ENCODE peak calls at places on chromosome 21, in four cellular contexts. G is Panc1, V is epithelial cell of esophagus, L is AG04450. F is an unnamed sample.
A peak's percentile ranks its signal among the peaks of the same experiment; 100 is the strongest.

GRCh38 chr21:46091631-46092025 is 6.3 kb upstream of the COL6A2 start:
- DNase-seq in G (no peak), V (no peak), L (no peak), F (no peak)

GRCh38 chr21:43311303-43311817 is 115.6 kb downstream of the SIK1 start:
- DNase-seq in G (no peak), V (peak; percentile 35), L (no peak), F (no peak)

GRCh38 chr21:45843426-45843825 is 138.1 kb upstream of the COL6A1 start:
- DNase-seq in G (no peak), V (no peak), L (no peak), F (no peak)

GRCh38 chr21:38669186-38669585 is 136.5 kb upstream of the ETS2 start:
- DNase-seq in G (no peak), V (peak; percentile 65), L (no peak), F (peak; percentile 48)

GRCh38 chr21:39444406-39445145 is 1.0 kb downstream of the LCA5L start:
- DNase-seq in G (no peak), V (peak; percentile 21), L (no peak), F (peak; percentile 13)

GRCh38 chr21:42118121-42118795 is 47.1 kb downstream of the UMODL1 start:
- DNase-seq in G (no peak), V (no peak), L (no peak), F (no peak)

GRCh38 chr21:46550511-46550941 is 54.4 kb downstream of the S100B start:
- DNase-seq in G (no peak), V (no peak), L (no peak), F (no peak)

GRCh38 chr21:43297989-43298388 is 128.9 kb downstream of the SIK1 start:
- DNase-seq in G (no peak), V (no peak), L (no peak), F (no peak)

GRCh38 chr21:40846566-40847411 is at the start of gene DSCAM:
- DNase-seq in G (no peak), V (peak; percentile 62), L (no peak), F (no peak)

GRCh38 chr21:45982256-45982757 is 737 bp downstream of the COL6A1 start:
- DNase-seq in G (no peak), V (no peak), L (no peak), F (no peak)

GRCh38 chr21:44940116-44940631 is 345 bp downstream of the SLX9 start:
- DNase-seq in G (no peak), V (no peak), L (no peak), F (no peak)

GRCh38 chr21:42645211-42646075 is 8.0 kb upstream of the PDE9A start:
- DNase-seq in G (no peak), V (no peak), L (no peak), F (no peak)

GRCh38 chr21:39660596-39660995 is 47.9 kb downstream of the B3GALT5 start:
- DNase-seq in G (no peak), V (peak; percentile 49), L (peak; percentile 73), F (peak; percentile 16)

GRCh38 chr21:38165466-38166213 is 91.2 kb upstream of the KCNJ15 start:
- DNase-seq in G (no peak), V (no peak), L (peak; percentile 16), F (no peak)

GRCh38 chr21:45124596-45124995 is 50.2 kb downstream of the ADARB1 start:
- DNase-seq in G (no peak), V (no peak), L (no peak), F (no peak)

GRCh38 chr21:42737969-42738590 is 84.7 kb downstream of the PDE9A start:
- DNase-seq in G (no peak), V (no peak), L (no peak), F (no peak)

GRCh38 chr21:42309753-42310213 is 5.4 kb downstream of the TFF3 start:
- DNase-seq in G (peak; percentile 12), V (peak; percentile 40), L (no peak), F (peak; percentile 48)

GRCh38 chr21:42222821-42223390 is 4.0 kb downstream of the ABCG1 start:
- DNase-seq in G (no peak), V (no peak), L (no peak), F (no peak)

GRCh38 chr21:41802684-41803083 is 35.8 kb upstream of the RIPK4 start:
- DNase-seq in G (no peak), V (no peak), L (no peak), F (no peak)

GRCh38 chr21:34509151-34509550 is 2.9 kb downstream of the KCNE1 start:
- DNase-seq in G (no peak), V (no peak), L (no peak), F (no peak)
- TF ChIP-seq CTCF in G (no peak), V (peak; percentile 22), L (peak; percentile 22), F (no peak)

DNA sequence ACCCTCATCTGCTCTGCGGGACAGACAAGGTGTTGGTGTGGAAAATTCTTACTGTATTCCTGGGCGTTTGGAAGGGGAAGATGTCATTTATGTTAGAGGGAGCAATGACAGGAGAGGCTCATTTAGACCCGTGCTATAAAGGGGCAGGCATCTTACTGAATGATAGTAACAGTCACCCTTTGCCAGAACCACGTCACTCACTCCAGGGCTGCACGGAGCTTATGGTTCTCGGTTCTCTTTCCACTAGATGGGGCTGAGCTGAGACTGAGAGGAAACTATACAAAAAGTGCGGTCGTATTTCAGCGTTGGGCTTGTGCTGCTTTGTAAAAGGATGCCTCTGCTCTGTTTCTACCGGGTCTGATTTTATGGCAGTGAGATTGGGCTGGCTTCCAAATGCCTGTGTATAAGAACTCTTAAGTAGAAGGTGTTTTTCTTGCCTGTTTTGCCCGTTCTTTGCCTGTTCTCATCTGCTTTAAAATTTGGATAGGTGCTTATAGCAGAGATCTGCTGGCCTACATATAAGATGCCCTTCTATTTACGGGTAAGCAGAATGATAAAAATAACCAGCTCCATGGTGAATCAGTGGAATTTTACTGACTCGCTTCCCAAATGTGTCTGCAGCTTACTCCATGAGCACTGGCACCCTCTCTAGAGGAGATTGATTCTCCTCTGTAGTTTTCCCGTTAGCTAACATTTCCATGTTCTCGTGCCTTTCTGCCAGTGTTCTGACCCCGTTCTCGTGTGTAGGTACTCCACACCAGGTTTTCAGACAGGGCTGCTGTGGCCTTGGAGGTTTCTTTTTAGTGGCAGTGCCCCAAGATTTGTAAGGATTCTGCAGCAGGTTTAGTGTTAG is 55.9 kb downstream of the MRPS6 start:
- DNase-seq in G (no peak), V (peak; percentile 64), L (peak; percentile 78), F (peak; percentile 23)
- TF ChIP-seq CTCF in G (peak; percentile 48), V (peak; percentile 43), L (peak; percentile 69), F (no peak)

DNA sequence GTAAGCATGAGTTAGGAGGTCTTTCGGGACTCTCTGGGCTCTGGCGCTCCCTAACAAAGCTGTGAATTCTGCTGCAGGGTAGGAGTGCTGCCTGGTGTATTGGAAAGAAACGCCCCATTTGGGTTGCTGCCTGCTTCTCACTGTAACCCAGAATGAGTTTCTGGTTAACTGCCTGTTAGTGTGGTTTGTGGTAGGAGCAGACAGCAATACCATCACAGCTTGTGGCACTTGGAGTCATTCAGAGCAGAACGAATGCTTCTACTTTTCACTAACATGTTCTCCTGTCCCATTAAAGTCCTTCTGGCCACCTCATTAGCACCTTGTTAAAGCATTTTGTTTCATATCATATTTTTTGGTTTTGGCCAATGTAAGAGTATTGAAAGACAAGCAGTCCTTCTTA is 18.1 kb downstream of the MAP3K7CL start:
- DNase-seq in G (no peak), V (no peak), L (no peak), F (no peak)
- TF ChIP-seq CTCF in G (no peak), V (no peak), L (no peak), F (no peak)

GRCh38 chr21:34181418-34181817 is 108.0 kb downstream of the MRPS6 start:
- DNase-seq in G (no peak), V (no peak), L (no peak), F (no peak)

GRCh38 chr21:34182436-34182835 is 109.1 kb downstream of the MRPS6 start:
- DNase-seq in G (no peak), V (no peak), L (no peak), F (no peak)

GRCh38 chr21:34179204-34179935 is 106.0 kb downstream of the MRPS6 start:
- DNase-seq in G (no peak), V (no peak), L (no peak), F (no peak)

GRCh38 chr21:34180406-34180805 is 107.0 kb downstream of the MRPS6 start:
- DNase-seq in G (no peak), V (no peak), L (no peak), F (no peak)

DNA sequence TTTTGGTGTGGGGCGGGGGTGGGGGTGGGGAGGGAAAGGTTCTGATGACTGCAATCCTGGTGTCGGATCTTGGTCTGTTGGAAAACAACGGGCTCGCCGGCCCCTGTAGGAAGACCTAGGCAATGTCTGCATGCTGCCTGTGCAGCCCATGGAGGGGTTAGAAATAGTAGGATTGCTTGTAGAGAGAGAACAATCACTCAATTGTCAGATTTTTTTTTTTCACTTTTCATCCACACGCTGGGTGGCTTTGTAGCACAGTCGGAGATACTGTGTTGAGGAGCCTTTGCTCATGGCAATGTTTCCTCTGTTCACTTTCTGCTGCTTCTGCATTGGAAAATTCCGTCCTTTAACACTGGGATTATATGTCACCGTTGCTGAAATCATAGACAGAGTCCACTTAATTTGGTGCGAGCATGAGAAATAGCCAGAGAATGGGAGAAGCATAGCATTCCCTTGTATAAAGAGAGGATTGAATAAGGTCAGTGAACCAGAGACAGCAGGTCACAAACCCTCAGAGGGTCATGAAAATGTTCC is 107.5 kb downstream of the MRPS6 start:
- DNase-seq in G (no peak), V (no peak), L (no peak), F (no peak)
- TF ChIP-seq CTCF in G (no peak), V (no peak), L (no peak), F (no peak)

GRCh38 chr21:30839304-30839703 is 9.7 kb upstream of the KRTAP7-1 start:
- DNase-seq in G (no peak), V (peak; percentile 52), L (no peak), F (peak; percentile 58)
- TF ChIP-seq CTCF in G (peak; percentile 48), V (peak; percentile 41), L (no peak), F (peak; percentile 58)